ENCODE peak calls at places on chromosomes 6 and 20, in nine cellular contexts. Y is renal cortical epithelial cell; R is stimulated activated naive CD4-positive, alpha-beta T cell; C is tibial nerve; L is HEK293T; M is RKO; X is astrocyte of the spinal cord; A is T-helper 1 cell; W is NCI-H1417. E is an unnamed sample.

GRCh38 chr6:67639161-67639560 is 995.9 kb upstream of the ADGRB3 start:
- DNase-seq in Y (no peak), R (no peak), C (no peak), L (no peak), M (no peak), X (peak), A (no peak), W (no peak), E (no peak)

GRCh38 chr6:25441658-25442276 is 162.6 kb downstream of the CARMIL1 start:
- DNase-seq in Y (no peak), R (peak), C (no peak), L (no peak), M (no peak), X (no peak), A (no peak), W (no peak), E (no peak)

GRCh38 chr20:63472159-63472811 is at the start of gene KCNQ2:
- DNase-seq in Y (no peak), R (no peak), C (no peak), L (peak), M (no peak), X (no peak), A (no peak), W (no peak), E (no peak)

GRCh38 chr20:25865715-25866656 is 169.3 kb upstream of the ZNF337 start:
- DNase-seq in Y (peak), R (peak), C (no peak), L (no peak), M (peak), X (peak), A (peak), W (peak), E (no peak)

GRCh38 chr6:157432231-157432630 is 51.2 kb downstream of the ZDHHC14 start:
- DNase-seq in Y (peak), R (no peak), C (no peak), L (no peak), M (no peak), X (no peak), A (no peak), W (no peak), E (no peak)

GRCh38 chr6:45500924-45501816 is 123.4 kb upstream of the SUPT3H start:
- DNase-seq in Y (no peak), R (no peak), C (no peak), L (peak), M (no peak), X (no peak), A (no peak), W (no peak), E (no peak)

GRCh38 chr6:132568611-132569010 is 1.5 kb upstream of the TAAR6 start:
- DNase-seq in Y (no peak), R (no peak), C (no peak), L (no peak), M (no peak), X (no peak), A (no peak), W (no peak), E (no peak)

GRCh38 chr6:161169690-161170089 is 104.2 kb downstream of the AGPAT4 start:
- DNase-seq in Y (peak), R (no peak), C (peak), L (no peak), M (no peak), X (peak), A (no peak), W (no peak), E (peak)

GRCh38 chr20:57897156-57897874 is 187.5 kb upstream of the PMEPA1 start:
- DNase-seq in Y (no peak), R (no peak), C (no peak), L (no peak), M (no peak), X (no peak), A (no peak), W (no peak), E (no peak)

GRCh38 chr6:106064103-106064502 is 22.0 kb upstream of the PRDM1 start:
- DNase-seq in Y (no peak), R (no peak), C (no peak), L (no peak), M (no peak), X (no peak), A (no peak), W (no peak), E (no peak)

GRCh38 chr6:44682987-44683779 is 295.7 kb downstream of the CDC5L start:
- DNase-seq in Y (no peak), R (no peak), C (no peak), L (no peak), M (no peak), X (no peak), A (no peak), W (no peak), E (no peak)

GRCh38 chr6:130890531-130890950 is 63.3 kb downstream of the SMLR1 start:
- DNase-seq in Y (no peak), R (no peak), C (no peak), L (no peak), M (no peak), X (peak), A (no peak), W (no peak), E (no peak)

GRCh38 chr6:150256618-150257272 is 112.1 kb upstream of the IYD start:
- DNase-seq in Y (peak), R (no peak), C (no peak), L (no peak), M (no peak), X (peak), A (peak), W (no peak), E (no peak)

GRCh38 chr6:161038229-161039003 is 46.8 kb downstream of the MAP3K4 start:
- DNase-seq in Y (peak), R (no peak), C (no peak), L (no peak), M (peak), X (peak), A (no peak), W (no peak), E (no peak)

GRCh38 chr20:40770564-40771307 is 81.7 kb upstream of the MAFB start:
- DNase-seq in Y (no peak), R (no peak), C (peak), L (no peak), M (no peak), X (no peak), A (no peak), W (no peak), E (no peak)

GRCh38 chr6:37483502-37483901 is 16.2 kb downstream of the CCDC167 start:
- DNase-seq in Y (no peak), R (no peak), C (no peak), L (no peak), M (no peak), X (no peak), A (no peak), W (no peak), E (no peak)

GRCh38 chr6:47034919-47035318 is 7.2 kb downstream of the ADGRF1 start:
- DNase-seq in Y (peak), R (no peak), C (no peak), L (peak), M (no peak), X (peak), A (no peak), W (peak), E (no peak)

GRCh38 chr6:14501240-14501639 is 383.7 kb downstream of the CD83 start:
- DNase-seq in Y (peak), R (no peak), C (no peak), L (no peak), M (no peak), X (no peak), A (no peak), W (peak), E (no peak)

GRCh38 chr6:165776699-165777098 is 113.7 kb upstream of the PDE10A start:
- DNase-seq in Y (no peak), R (no peak), C (no peak), L (no peak), M (no peak), X (no peak), A (no peak), W (no peak), E (no peak)

GRCh38 chr20:63488331-63489251 is 10.3 kb downstream of the EEF1A2 start:
- DNase-seq in Y (no peak), R (no peak), C (no peak), L (no peak), M (no peak), X (no peak), A (no peak), W (no peak), E (no peak)

GRCh38 chr6:25107218-25107617 is 171.5 kb upstream of the RIPOR2 start:
- DNase-seq in Y (no peak), R (no peak), C (no peak), L (no peak), M (no peak), X (no peak), A (no peak), W (no peak), E (no peak)

GRCh38 chr20:38372830-38373229 is 26.5 kb downstream of the LBP start:
- DNase-seq in Y (no peak), R (no peak), C (no peak), L (no peak), M (no peak), X (no peak), A (no peak), W (no peak), E (no peak)

GRCh38 chr6:52307900-52308372 is 23.4 kb upstream of the MCM3 start:
- DNase-seq in Y (no peak), R (peak), C (no peak), L (no peak), M (no peak), X (no peak), A (peak), W (no peak), E (no peak)

GRCh38 chr6:113695506-113695905 is 161.6 kb upstream of the MARCKS start:
- DNase-seq in Y (no peak), R (no peak), C (no peak), L (no peak), M (no peak), X (no peak), A (no peak), W (no peak), E (no peak)

GRCh38 chr6:13457577-13457976 is 29.8 kb downstream of the GFOD1 start:
- DNase-seq in Y (no peak), R (no peak), C (no peak), L (no peak), M (peak), X (peak), A (no peak), W (no peak), E (no peak)

GRCh38 chr6:113697642-113698410 is 159.3 kb upstream of the MARCKS start:
- DNase-seq in Y (peak), R (no peak), C (no peak), L (no peak), M (peak), X (peak), A (no peak), W (no peak), E (no peak)

GRCh38 chr6:133921249-133921859 is 31.7 kb upstream of the TBPL1 start:
- DNase-seq in Y (peak), R (peak), C (peak), L (peak), M (peak), X (peak), A (peak), W (peak), E (peak)

GRCh38 chr6:108666656-108667260 is 106.0 kb downstream of the FOXO3 start:
- DNase-seq in Y (no peak), R (no peak), C (no peak), L (peak), M (no peak), X (no peak), A (no peak), W (peak), E (no peak)

GRCh38 chr20:64156136-64156885 is 7.9 kb upstream of the MYT1 start:
- DNase-seq in Y (no peak), R (no peak), C (no peak), L (no peak), M (no peak), X (no peak), A (no peak), W (peak), E (no peak)

E was measured in suprapubic skin.